ENCODE peak calls at places on chromosomes 5 and 9, in eight cellular contexts. A is endodermal cell, H is body of pancreas, P is foreskin fibroblast, F is A549, U is spleen, L is breast epithelium, Q is WERI-Rb-1. O is an unnamed sample.

GRCh38 chr5:52801329-52801728 is 13.6 kb downstream of the ITGA1 start:
- DNase-seq in A (peak), H (no peak), P (peak), F (peak), U (no peak), L (no peak), Q (no peak), O (no peak)

GRCh38 chr9:109319072-109319630 is 1.7 kb downstream of the EPB41L4B start:
- DNase-seq in A (peak), H (peak), P (no peak), F (no peak), U (no peak), L (no peak), Q (peak), O (no peak)

GRCh38 chr9:12785251-12785880 is 10.5 kb downstream of the LURAP1L start:
- DNase-seq in A (no peak), H (peak), P (peak), F (peak), U (no peak), L (peak), Q (no peak), O (no peak)

GRCh38 chr5:111781200-111781599 is 24.2 kb upstream of the NREP start:
- DNase-seq in A (no peak), H (peak), P (no peak), F (no peak), U (no peak), L (peak), Q (no peak), O (no peak)

GRCh38 chr9:30197954-30198353 is 2186.5 kb upstream of the ACO1 start:
- DNase-seq in A (no peak), H (no peak), P (no peak), F (peak), U (no peak), L (no peak), Q (no peak), O (no peak)

GRCh38 chr5:150114102-150114641 is 27.8 kb upstream of the CSF1R start:
- DNase-seq in A (peak), H (no peak), P (no peak), F (no peak), U (no peak), L (peak), Q (no peak), O (no peak)

GRCh38 chr5:100464418-100464817 is 70.8 kb upstream of the FAM174A start:
- DNase-seq in A (no peak), H (no peak), P (peak), F (peak), U (no peak), L (no peak), Q (no peak), O (no peak)

GRCh38 chr5:138148811-138149210 is 9.6 kb upstream of the NME5 start:
- DNase-seq in A (no peak), H (no peak), P (peak), F (peak), U (no peak), L (no peak), Q (no peak), O (no peak)

GRCh38 chr5:179393078-179393477 is 47.8 kb upstream of the ADAMTS2 start:
- DNase-seq in A (no peak), H (no peak), P (peak), F (peak), U (no peak), L (no peak), Q (no peak), O (no peak)

GRCh38 chr9:109556786-109557185 is 58.7 kb upstream of the PTPN3 start:
- DNase-seq in A (no peak), H (no peak), P (no peak), F (no peak), U (no peak), L (no peak), Q (no peak), O (no peak)

GRCh38 chr9:133644968-133645765 is 9.0 kb downstream of the DBH start:
- DNase-seq in A (no peak), H (no peak), P (no peak), F (no peak), U (no peak), L (no peak), Q (no peak), O (no peak)

GRCh38 chr9:127445851-127446719 is 5.1 kb downstream of the RPL12 start:
- DNase-seq in A (peak), H (no peak), P (peak), F (peak), U (no peak), L (no peak), Q (no peak), O (no peak)

GRCh38 chr5:143527808-143528207 is 124.3 kb upstream of the NR3C1 start:
- DNase-seq in A (no peak), H (no peak), P (peak), F (no peak), U (no peak), L (no peak), Q (no peak), O (no peak)

GRCh38 chr5:159224471-159224870 is 15.1 kb upstream of the RNF145 start:
- DNase-seq in A (no peak), H (no peak), P (no peak), F (no peak), U (no peak), L (no peak), Q (no peak), O (no peak)

GRCh38 chr5:96984506-96985192 is 48.8 kb downstream of the LNPEP start:
- DNase-seq in A (no peak), H (no peak), P (no peak), F (no peak), U (no peak), L (no peak), Q (no peak), O (no peak)

GRCh38 chr5:68344447-68345111 is 129.0 kb downstream of the PIK3R1 start:
- DNase-seq in A (no peak), H (no peak), P (peak), F (peak), U (no peak), L (no peak), Q (no peak), O (peak)

GRCh38 chr5:93741136-93741811 is at the start of gene POU5F2:
- DNase-seq in A (peak), H (no peak), P (no peak), F (no peak), U (no peak), L (no peak), Q (no peak), O (no peak)

GRCh38 chr5:68805427-68805826 is 288.4 kb upstream of the SLC30A5 start:
- DNase-seq in A (no peak), H (no peak), P (no peak), F (no peak), U (no peak), L (no peak), Q (no peak), O (no peak)

GRCh38 chr5:35785601-35786085 is 71.0 kb upstream of the IL7R start:
- DNase-seq in A (no peak), H (no peak), P (peak), F (no peak), U (no peak), L (no peak), Q (no peak), O (peak)

GRCh38 chr5:65213921-65214525 is 267.7 kb downstream of the ADAMTS6 start:
- DNase-seq in A (peak), H (peak), P (peak), F (peak), U (no peak), L (no peak), Q (peak), O (no peak)

GRCh38 chr9:81890104-81890503 is 38.1 kb upstream of the SPATA31D4 start:
- DNase-seq in A (no peak), H (no peak), P (no peak), F (no peak), U (no peak), L (no peak), Q (no peak), O (no peak)

GRCh38 chr5:172426086-172426485 is 28.2 kb downstream of the SH3PXD2B start:
- DNase-seq in A (no peak), H (no peak), P (no peak), F (no peak), U (no peak), L (no peak), Q (no peak), O (no peak)

GRCh38 chr9:92648447-92649406 is 21.2 kb downstream of the IPPK start:
- DNase-seq in A (no peak), H (no peak), P (no peak), F (no peak), U (peak), L (no peak), Q (no peak), O (no peak)

GRCh38 chr5:95817430-95817829 is 5.1 kb downstream of the GLRX start:
- DNase-seq in A (no peak), H (no peak), P (peak), F (no peak), U (no peak), L (no peak), Q (no peak), O (peak)

GRCh38 chr5:157870837-157871834 is 12.2 kb upstream of the CLINT1 start:
- DNase-seq in A (no peak), H (no peak), P (peak), F (peak), U (no peak), L (no peak), Q (no peak), O (no peak)

GRCh38 chr9:19759066-19759465 is 29.8 kb downstream of the SLC24A2 start:
- DNase-seq in A (no peak), H (no peak), P (no peak), F (no peak), U (no peak), L (no peak), Q (no peak), O (no peak)

GRCh38 chr5:79235222-79235577 is 731 bp upstream of the JMY start:
- DNase-seq in A (no peak), H (no peak), P (peak), F (peak), U (no peak), L (no peak), Q (no peak), O (no peak)

GRCh38 chr5:16540421-16540820 is 74.8 kb upstream of the ZNF622 start:
- DNase-seq in A (no peak), H (no peak), P (peak), F (no peak), U (no peak), L (no peak), Q (no peak), O (no peak)

GRCh38 chr9:124390812-124391658 is 24.2 kb downstream of the PSMB7 start:
- DNase-seq in A (no peak), H (no peak), P (peak), F (peak), U (no peak), L (no peak), Q (no peak), O (no peak)

GRCh38 chr5:98109561-98110006 is 663.9 kb upstream of the RGMB start:
- DNase-seq in A (no peak), H (no peak), P (peak), F (no peak), U (no peak), L (no peak), Q (no peak), O (no peak)

GRCh38 chr5:176388003-176388340 is 426 bp downstream of the NOP16 start:
- DNase-seq in A (peak), H (no peak), P (peak), F (peak), U (no peak), L (no peak), Q (no peak), O (peak)

GRCh38 chr5:67255881-67256280 is 59.3 kb upstream of the CD180 start:
- DNase-seq in A (no peak), H (no peak), P (no peak), F (no peak), U (no peak), L (no peak), Q (no peak), O (no peak)

GRCh38 chr5:7374186-7374585 is 21.8 kb upstream of the ADCY2 start:
- DNase-seq in A (no peak), H (no peak), P (no peak), F (no peak), U (no peak), L (no peak), Q (peak), O (no peak)

GRCh38 chr5:9799601-9800000 is 169.4 kb upstream of the TAS2R1 start:
- DNase-seq in A (no peak), H (no peak), P (no peak), F (no peak), U (no peak), L (no peak), Q (no peak), O (no peak)

GRCh38 chr5:157180374-157181264 is at the start of gene ITK:
- DNase-seq in A (no peak), H (no peak), P (no peak), F (no peak), U (no peak), L (no peak), Q (no peak), O (peak)

GRCh38 chr9:88017086-88017485 is 42.8 kb upstream of the CDK20 start:
- DNase-seq in A (no peak), H (no peak), P (peak), F (no peak), U (no peak), L (no peak), Q (no peak), O (no peak)

GRCh38 chr9:115127191-115127817 is 9.3 kb upstream of the TNC start:
- DNase-seq in A (no peak), H (no peak), P (peak), F (no peak), U (no peak), L (no peak), Q (no peak), O (no peak)

GRCh38 chr5:99320461-99320860 is 391.7 kb upstream of the CHD1 start:
- DNase-seq in A (peak), H (peak), P (no peak), F (peak), U (no peak), L (no peak), Q (peak), O (no peak)

GRCh38 chr5:78518365-78519197 is 130.0 kb downstream of the LHFPL2 start:
- DNase-seq in A (peak), H (peak), P (peak), F (peak), U (no peak), L (peak), Q (no peak), O (no peak)

GRCh38 chr9:110626109-110626829 is 42.3 kb upstream of the MUSK start:
- DNase-seq in A (no peak), H (no peak), P (peak), F (no peak), U (no peak), L (no peak), Q (no peak), O (peak)

GRCh38 chr9:4077499-4078102 is 222.3 kb downstream of the GLIS3 start:
- DNase-seq in A (peak), H (peak), P (peak), F (peak), U (no peak), L (peak), Q (peak), O (peak)
- TF ChIP-seq CTCF in A (peak), H (peak), P (peak), F (peak), U (peak), L (peak), Q (peak), O (peak)

GRCh38 chr9:121945849-121946248 is 147.3 kb downstream of the TTLL11 start:
- DNase-seq in A (no peak), H (no peak), P (peak), F (no peak), U (no peak), L (no peak), Q (no peak), O (no peak)

GRCh38 chr9:121947683-121948300 is 145.3 kb downstream of the TTLL11 start:
- DNase-seq in A (no peak), H (no peak), P (no peak), F (no peak), U (no peak), L (no peak), Q (no peak), O (no peak)

GRCh38 chr9:121944741-121945191 is 148.3 kb downstream of the TTLL11 start:
- DNase-seq in A (no peak), H (no peak), P (peak), F (no peak), U (no peak), L (no peak), Q (peak), O (no peak)

GRCh38 chr9:121945281-121945680 is 147.8 kb downstream of the TTLL11 start:
- DNase-seq in A (no peak), H (no peak), P (no peak), F (no peak), U (no peak), L (no peak), Q (no peak), O (no peak)

DNA sequence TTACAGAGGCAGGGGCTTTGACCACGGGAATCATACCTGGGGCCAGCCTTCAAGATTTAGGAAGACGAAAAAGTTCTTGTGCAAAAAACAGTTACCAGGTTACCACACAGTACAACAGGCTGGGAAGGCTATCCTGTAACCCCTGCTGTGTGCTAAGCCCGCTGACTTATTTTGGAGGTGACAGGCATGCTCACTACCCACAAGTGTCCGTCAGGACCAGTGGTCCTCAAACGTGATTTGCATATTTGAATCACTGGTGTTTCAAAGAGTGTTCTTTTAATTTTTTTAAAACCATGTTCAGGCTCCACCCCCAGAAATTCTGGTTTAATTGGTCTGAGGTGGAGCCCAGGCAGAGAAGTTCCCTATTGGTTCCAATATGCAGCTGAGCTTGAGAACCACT is 146.6 kb downstream of the TTLL11 start:
- DNase-seq in A (no peak), H (no peak), P (no peak), F (no peak), U (no peak), L (no peak), Q (no peak), O (no peak)
- TF ChIP-seq CTCF in A (no peak), H (no peak), P (no peak), F (no peak), U (no peak), L (no peak), Q (no peak), O (no peak)

GRCh38 chr9:135707449-135708138 is 5.6 kb downstream of the KCNT1 start:
- DNase-seq in A (no peak), H (no peak), P (no peak), F (peak), U (no peak), L (no peak), Q (no peak), O (no peak)
- TF ChIP-seq CTCF in A (no peak), H (no peak), P (no peak), F (no peak), U (no peak), L (no peak), Q (no peak), O (no peak)

GRCh38 chr5:31531888-31532710 is at the start of the genes C5orf22 and DROSHA:
- DNase-seq in A (peak), H (peak), P (peak), F (peak), U (peak), L (peak), Q (peak), O (peak)
- TF ChIP-seq CTCF in A (no peak), H (no peak), P (no peak), F (no peak), U (no peak), L (no peak), Q (peak), O (no peak)

GRCh38 chr5:153148624-153148976 is 341.9 kb upstream of the GRIA1 start:
- DNase-seq in A (no peak), H (no peak), P (no peak), F (no peak), U (no peak), L (no peak), Q (no peak), O (no peak)

GRCh38 chr5:153153086-153153485 is 337.4 kb upstream of the GRIA1 start:
- DNase-seq in A (no peak), H (no peak), P (peak), F (no peak), U (no peak), L (no peak), Q (no peak), O (no peak)

GRCh38 chr5:153151558-153151957 is 338.9 kb upstream of the GRIA1 start:
- DNase-seq in A (no peak), H (no peak), P (no peak), F (no peak), U (no peak), L (no peak), Q (no peak), O (no peak)

DNA sequence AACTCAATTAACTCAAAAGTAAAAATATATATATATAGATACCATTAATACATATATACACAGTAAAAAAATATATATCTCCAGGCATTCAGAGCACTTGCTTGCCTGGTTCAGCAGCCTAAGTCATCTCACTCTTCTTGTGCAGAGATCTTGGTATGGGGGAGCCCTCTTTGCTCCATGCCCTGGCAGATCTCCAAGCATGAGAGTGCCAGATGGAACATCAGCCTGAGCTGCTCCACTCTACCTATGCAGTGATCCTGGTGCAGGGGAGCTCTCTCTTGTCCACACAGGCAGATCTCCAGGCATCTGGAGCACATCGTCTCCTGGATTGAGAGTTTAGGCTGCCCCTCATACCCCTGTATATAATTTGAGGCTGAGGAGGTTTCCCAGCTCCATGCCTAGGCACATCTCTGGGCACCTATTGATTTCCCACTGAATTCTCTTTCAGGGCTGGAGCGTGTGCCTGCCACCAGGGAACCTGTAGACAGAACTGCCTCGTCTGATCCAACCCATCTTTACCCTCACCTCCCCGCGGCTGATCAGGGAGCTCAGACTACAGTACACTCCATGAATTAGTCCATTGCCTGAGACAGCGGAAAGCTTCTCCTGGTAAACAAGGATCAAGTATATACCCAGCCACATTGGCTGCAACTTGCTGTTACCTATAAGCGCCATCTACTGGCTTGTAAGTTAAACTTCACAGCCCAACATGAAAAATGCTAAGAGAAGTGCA is 342.4 kb upstream of the GRIA1 start:
- DNase-seq in A (peak), H (peak), P (peak), F (peak), U (no peak), L (no peak), Q (peak), O (no peak)
- TF ChIP-seq CTCF in A (peak), H (peak), P (peak), F (no peak), U (no peak), L (no peak), Q (peak), O (peak)

GRCh38 chr9:6667633-6668280 is 22.2 kb upstream of the GLDC start:
- DNase-seq in A (peak), H (no peak), P (peak), F (peak), U (no peak), L (no peak), Q (peak), O (no peak)
- TF ChIP-seq CTCF in A (peak), H (peak), P (peak), F (peak), U (peak), L (peak), Q (peak), O (peak)

DNA sequence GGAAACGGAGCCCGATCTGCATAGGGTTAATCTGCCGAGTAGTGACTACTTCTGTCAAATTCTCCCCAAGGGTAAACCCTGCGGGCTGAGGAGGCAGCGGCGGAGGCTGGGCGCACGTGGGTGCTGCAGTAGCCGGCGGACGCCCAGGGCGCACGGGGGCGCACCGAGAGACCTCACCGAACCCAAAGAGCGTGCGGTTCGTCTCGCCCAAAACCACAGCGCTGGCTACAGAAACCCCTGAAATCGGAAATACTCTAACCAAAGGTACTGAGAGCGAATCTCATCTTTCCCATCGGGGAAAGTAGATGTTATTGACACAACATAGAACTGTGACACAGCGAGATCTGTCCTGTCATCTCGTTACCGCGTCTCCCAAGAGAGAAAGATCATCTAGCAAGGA is 56.0 kb upstream of the SHC3 start:
- DNase-seq in A (peak), H (peak), P (peak), F (peak), U (no peak), L (no peak), Q (peak), O (peak)
- TF ChIP-seq CTCF in A (peak), H (no peak), P (peak), F (peak), U (no peak), L (no peak), Q (peak), O (no peak)

O was measured in activated CD8-positive, alpha-beta T cell treated with anti-CD3 and anti-CD28 coated beads for 36 hours.